ENCODE peak calls at places on chromosomes 7 and 10, in nine cellular contexts. Y is caudate nucleus, X is GM04504, G is NCI-H187, B is NCI-H1694 treated with DMSO at 0.1 percent for 48 hours, R is HS-27A, D is HL-60, O is NCI-H774, V is Right ventricle myocardium superior. Q is an unnamed sample.

GRCh38 chr10:34933676-34934075 is 118.6 kb upstream of the PARD3 start:
- DNase-seq in Y (no peak), X (no peak), G (no peak), B (no peak), R (no peak), D (no peak), O (no peak), V (peak; percentile 81), Q (peak; percentile 55)

GRCh38 chr7:2157473-2158279 is 75.1 kb downstream of the MAD1L1 start:
- DNase-seq in Y (no peak), X (peak; percentile 68), G (peak; percentile 95), B (peak; percentile 42), R (no peak), D (no peak), O (peak; percentile 36), V (peak; percentile 45), Q (peak; percentile 68)

GRCh38 chr7:32427769-32428291 is 62.4 kb downstream of the LSM5 start:
- DNase-seq in Y (peak; percentile 6), X (peak; percentile 16), G (no peak), B (peak; percentile 40), R (no peak), D (peak; percentile 20), O (no peak), V (peak; percentile 85), Q (peak; percentile 77)

GRCh38 chr7:42014625-42015412 is 222.2 kb downstream of the GLI3 start:
- DNase-seq in Y (no peak), X (no peak), G (no peak), B (no peak), R (no peak), D (peak; percentile 35), O (no peak), V (no peak), Q (no peak)

GRCh38 chr7:684416-684815 is 42.1 kb upstream of the DNAAF5 start:
- DNase-seq in Y (no peak), X (no peak), G (no peak), B (no peak), R (no peak), D (no peak), O (no peak), V (no peak), Q (no peak)

GRCh38 chr7:151404216-151405011 is 5.4 kb downstream of the WDR86 start:
- DNase-seq in Y (no peak), X (no peak), G (no peak), B (no peak), R (no peak), D (no peak), O (no peak), V (peak; percentile 62), Q (no peak)

GRCh38 chr7:44505595-44505994 is 15.1 kb upstream of the NUDCD3 start:
- DNase-seq in Y (no peak), X (no peak), G (no peak), B (no peak), R (no peak), D (no peak), O (no peak), V (no peak), Q (no peak)

GRCh38 chr10:103396789-103397087 is 312 bp downstream of the PDCD11 start:
- DNase-seq in Y (no peak), X (no peak), G (no peak), B (no peak), R (no peak), D (no peak), O (no peak), V (no peak), Q (no peak)

GRCh38 chr10:29554660-29555059 is 80.1 kb downstream of the SVIL start:
- DNase-seq in Y (no peak), X (no peak), G (no peak), B (no peak), R (no peak), D (no peak), O (no peak), V (no peak), Q (no peak)

GRCh38 chr7:3911685-3912084 is 610.6 kb downstream of the SDK1 start:
- DNase-seq in Y (no peak), X (no peak), G (no peak), B (no peak), R (no peak), D (no peak), O (no peak), V (no peak), Q (no peak)

GRCh38 chr7:155020996-155021395 is 18.1 kb upstream of the PAXIP1 start:
- DNase-seq in Y (no peak), X (no peak), G (no peak), B (no peak), R (no peak), D (no peak), O (no peak), V (no peak), Q (no peak)

GRCh38 chr7:89223906-89224395 is 428.4 kb upstream of the TEX47 start:
- DNase-seq in Y (no peak), X (no peak), G (no peak), B (no peak), R (no peak), D (no peak), O (no peak), V (no peak), Q (no peak)

GRCh38 chr10:3165196-3165595 is 7.4 kb downstream of the PITRM1 start:
- DNase-seq in Y (no peak), X (no peak), G (no peak), B (no peak), R (no peak), D (no peak), O (no peak), V (no peak), Q (no peak)

GRCh38 chr10:133109736-133110532 is 22.2 kb downstream of the ADGRA1 start:
- DNase-seq in Y (no peak), X (no peak), G (no peak), B (no peak), R (no peak), D (no peak), O (no peak), V (peak; percentile 53), Q (peak; percentile 13)

GRCh38 chr10:118978316-118978997 is 51.1 kb upstream of the NANOS1 start:
- DNase-seq in Y (no peak), X (no peak), G (no peak), B (no peak), R (no peak), D (no peak), O (no peak), V (no peak), Q (no peak)

GRCh38 chr10:11036424-11037011 is 18.8 kb downstream of the CELF2 start:
- DNase-seq in Y (no peak), X (peak; percentile 13), G (peak; percentile 11), B (no peak), R (peak; percentile 20), D (no peak), O (peak; percentile 2), V (no peak), Q (peak; percentile 43)

GRCh38 chr7:39838326-39838725 is 111.7 kb upstream of the CDK13 start:
- DNase-seq in Y (no peak), X (no peak), G (no peak), B (no peak), R (no peak), D (no peak), O (peak; percentile 82), V (no peak), Q (peak; percentile 23)

GRCh38 chr7:26143298-26144044 is 8.5 kb upstream of the NFE2L3 start:
- DNase-seq in Y (no peak), X (no peak), G (no peak), B (no peak), R (no peak), D (no peak), O (no peak), V (no peak), Q (no peak)

GRCh38 chr7:94696981-94697670 is 41.2 kb upstream of the SGCE start:
- DNase-seq in Y (no peak), X (peak; percentile 88), G (no peak), B (no peak), R (peak; percentile 67), D (no peak), O (no peak), V (no peak), Q (no peak)

GRCh38 chr7:44321796-44322195 is 3.6 kb downstream of the CAMK2B start:
- DNase-seq in Y (no peak), X (no peak), G (no peak), B (no peak), R (no peak), D (no peak), O (no peak), V (no peak), Q (no peak)

GRCh38 chr7:30708983-30709382 is 26.7 kb upstream of the CRHR2 start:
- DNase-seq in Y (no peak), X (no peak), G (no peak), B (no peak), R (no peak), D (no peak), O (no peak), V (peak; percentile 67), Q (peak; percentile 60)

GRCh38 chr7:127034171-127034806 is 218.5 kb downstream of the GRM8 start:
- DNase-seq in Y (no peak), X (no peak), G (no peak), B (no peak), R (no peak), D (no peak), O (no peak), V (no peak), Q (no peak)